ENCODE peak calls at places on chromosomes 4 and X, in eight cellular contexts. One of them, this sample, is unnamed.

GRCh38 chr4:188821500-188821899 is 682.3 kb downstream of the TRIML1 start:
- DNase-seq in tibial nerve: no peak
- DNase-seq in AG10803: no peak
- DNase-seq in NCI-H2029: no peak
- DNase-seq in GM10248: no peak
- DNase-seq in NCI-H2107: no peak
- DNase-seq in stimulated activated CD4-positive, alpha-beta T cell treated with anti-CD3 and anti-CD28 coated beads, Interleukin-2, amount 100 ng/mL, for 24 hours: no peak
- DNase-seq in T-helper 2 cell: no peak
- DNase-seq in this sample: no peak

GRCh38 chr4:22707390-22707789 is 14.7 kb downstream of the GBA3 start:
- DNase-seq in tibial nerve: no peak
- DNase-seq in AG10803: no peak
- DNase-seq in NCI-H2029: no peak
- DNase-seq in GM10248: no peak
- DNase-seq in NCI-H2107: no peak
- DNase-seq in stimulated activated CD4-positive, alpha-beta T cell treated with anti-CD3 and anti-CD28 coated beads, Interleukin-2, amount 100 ng/mL, for 24 hours: no peak
- DNase-seq in T-helper 2 cell: no peak
- DNase-seq in this sample: no peak

GRCh38 chr4:3300198-3300671 is 7.4 kb downstream of the RGS12 start:
- DNase-seq in tibial nerve: no peak
- DNase-seq in AG10803: no peak
- DNase-seq in NCI-H2029: no peak
- DNase-seq in GM10248: no peak
- DNase-seq in NCI-H2107: no peak
- DNase-seq in stimulated activated CD4-positive, alpha-beta T cell treated with anti-CD3 and anti-CD28 coated beads, Interleukin-2, amount 100 ng/mL, for 24 hours: no peak
- DNase-seq in T-helper 2 cell: no peak
- DNase-seq in this sample: no peak

GRCh38 chrX:139816204-139816603 is 108.2 kb upstream of the MCF2 start:
- DNase-seq in tibial nerve: no peak
- DNase-seq in AG10803: no peak
- DNase-seq in NCI-H2029: no peak
- DNase-seq in GM10248: no peak
- DNase-seq in NCI-H2107: no peak
- DNase-seq in stimulated activated CD4-positive, alpha-beta T cell treated with anti-CD3 and anti-CD28 coated beads, Interleukin-2, amount 100 ng/mL, for 24 hours: no peak
- DNase-seq in T-helper 2 cell: no peak
- DNase-seq in this sample: no peak

GRCh38 chr4:53682908-53683307 is 91.6 kb upstream of the LNX1 start:
- DNase-seq in tibial nerve: no peak
- DNase-seq in AG10803: no peak
- DNase-seq in NCI-H2029: no peak
- DNase-seq in GM10248: no peak
- DNase-seq in NCI-H2107: no peak
- DNase-seq in stimulated activated CD4-positive, alpha-beta T cell treated with anti-CD3 and anti-CD28 coated beads, Interleukin-2, amount 100 ng/mL, for 24 hours: no peak
- DNase-seq in T-helper 2 cell: no peak
- DNase-seq in this sample: no peak

GRCh38 chr4:180422989-180423766 is 1820.0 kb upstream of the TENM3 start:
- DNase-seq in tibial nerve: no peak
- DNase-seq in AG10803: no peak
- DNase-seq in NCI-H2029: no peak
- DNase-seq in GM10248: no peak
- DNase-seq in NCI-H2107: no peak
- DNase-seq in stimulated activated CD4-positive, alpha-beta T cell treated with anti-CD3 and anti-CD28 coated beads, Interleukin-2, amount 100 ng/mL, for 24 hours: no peak
- DNase-seq in T-helper 2 cell: no peak
- DNase-seq in this sample: no peak

GRCh38 chrX:150314186-150314585 is 48.9 kb upstream of the MAMLD1 start:
- DNase-seq in tibial nerve: no peak
- DNase-seq in AG10803: no peak
- DNase-seq in NCI-H2029: no peak
- DNase-seq in GM10248: no peak
- DNase-seq in NCI-H2107: no peak
- DNase-seq in stimulated activated CD4-positive, alpha-beta T cell treated with anti-CD3 and anti-CD28 coated beads, Interleukin-2, amount 100 ng/mL, for 24 hours: no peak
- DNase-seq in T-helper 2 cell: no peak
- DNase-seq in this sample: no peak

GRCh38 chr4:23884731-23885130 is 5.1 kb downstream of the PPARGC1A start:
- DNase-seq in tibial nerve: no peak
- DNase-seq in AG10803: peak
- DNase-seq in NCI-H2029: no peak
- DNase-seq in GM10248: no peak
- DNase-seq in NCI-H2107: no peak
- DNase-seq in stimulated activated CD4-positive, alpha-beta T cell treated with anti-CD3 and anti-CD28 coated beads, Interleukin-2, amount 100 ng/mL, for 24 hours: no peak
- DNase-seq in T-helper 2 cell: no peak
- DNase-seq in this sample: no peak

GRCh38 chr4:8916914-8917305 is 45.3 kb upstream of the HMX1 start:
- DNase-seq in tibial nerve: no peak
- DNase-seq in AG10803: no peak
- DNase-seq in NCI-H2029: no peak
- DNase-seq in GM10248: no peak
- DNase-seq in NCI-H2107: no peak
- DNase-seq in stimulated activated CD4-positive, alpha-beta T cell treated with anti-CD3 and anti-CD28 coated beads, Interleukin-2, amount 100 ng/mL, for 24 hours: no peak
- DNase-seq in T-helper 2 cell: no peak
- DNase-seq in this sample: no peak

GRCh38 chrX:155000841-155001240 is 21.7 kb downstream of the F8 start:
- DNase-seq in tibial nerve: no peak
- DNase-seq in AG10803: no peak
- DNase-seq in NCI-H2029: no peak
- DNase-seq in GM10248: no peak
- DNase-seq in NCI-H2107: no peak
- DNase-seq in stimulated activated CD4-positive, alpha-beta T cell treated with anti-CD3 and anti-CD28 coated beads, Interleukin-2, amount 100 ng/mL, for 24 hours: no peak
- DNase-seq in T-helper 2 cell: no peak
- DNase-seq in this sample: no peak

GRCh38 chr4:52984469-52984868 is 122.4 kb downstream of the RASL11B start:
- DNase-seq in tibial nerve: no peak
- DNase-seq in AG10803: peak
- DNase-seq in NCI-H2029: no peak
- DNase-seq in GM10248: no peak
- DNase-seq in NCI-H2107: no peak
- DNase-seq in stimulated activated CD4-positive, alpha-beta T cell treated with anti-CD3 and anti-CD28 coated beads, Interleukin-2, amount 100 ng/mL, for 24 hours: no peak
- DNase-seq in T-helper 2 cell: no peak
- DNase-seq in this sample: no peak

GRCh38 chrX:131288188-131288587 is 918 bp downstream of the IGSF1 start:
- DNase-seq in tibial nerve: no peak
- DNase-seq in AG10803: no peak
- DNase-seq in NCI-H2029: no peak
- DNase-seq in GM10248: no peak
- DNase-seq in NCI-H2107: no peak
- DNase-seq in stimulated activated CD4-positive, alpha-beta T cell treated with anti-CD3 and anti-CD28 coated beads, Interleukin-2, amount 100 ng/mL, for 24 hours: no peak
- DNase-seq in T-helper 2 cell: no peak
- DNase-seq in this sample: no peak

GRCh38 chrX:18793601-18794089 is 86.2 kb downstream of the PPEF1 start:
- DNase-seq in tibial nerve: no peak
- DNase-seq in AG10803: no peak
- DNase-seq in NCI-H2029: no peak
- DNase-seq in GM10248: no peak
- DNase-seq in NCI-H2107: no peak
- DNase-seq in stimulated activated CD4-positive, alpha-beta T cell treated with anti-CD3 and anti-CD28 coated beads, Interleukin-2, amount 100 ng/mL, for 24 hours: no peak
- DNase-seq in T-helper 2 cell: no peak
- DNase-seq in this sample: no peak

GRCh38 chr4:53075162-53075785 is 213.2 kb downstream of the RASL11B start:
- DNase-seq in tibial nerve: no peak
- DNase-seq in AG10803: no peak
- DNase-seq in NCI-H2029: no peak
- DNase-seq in GM10248: no peak
- DNase-seq in NCI-H2107: no peak
- DNase-seq in stimulated activated CD4-positive, alpha-beta T cell treated with anti-CD3 and anti-CD28 coated beads, Interleukin-2, amount 100 ng/mL, for 24 hours: no peak
- DNase-seq in T-helper 2 cell: no peak
- DNase-seq in this sample: no peak

GRCh38 chrX:140508958-140509357 is 4.1 kb upstream of the SOX3 start:
- DNase-seq in tibial nerve: no peak
- DNase-seq in AG10803: no peak
- DNase-seq in NCI-H2029: no peak
- DNase-seq in GM10248: no peak
- DNase-seq in NCI-H2107: no peak
- DNase-seq in stimulated activated CD4-positive, alpha-beta T cell treated with anti-CD3 and anti-CD28 coated beads, Interleukin-2, amount 100 ng/mL, for 24 hours: no peak
- DNase-seq in T-helper 2 cell: no peak
- DNase-seq in this sample: no peak

This sample was measured in CD14-positive monocyte.